ENCODE peak calls at places on chromosomes 11 and 22, in five cellular contexts. G is SK-N-SH, V is K562, Z is GM12891, H is HepG2. D is an unnamed sample.

GRCh38 chr11:71076021-71076420 is 176.4 kb downstream of the SHANK2 start:
- DNase-seq in G (no peak), V (no peak), H (no peak), Z (no peak), D (no peak)

GRCh38 chr11:132685174-132685611 is 847.1 kb downstream of the OPCML start:
- DNase-seq in Z (no peak), G (no peak), H (no peak), V (no peak), D (no peak)

GRCh38 chr11:47466701-47467250 is 17.8 kb upstream of the RAPSN start:
- DNase-seq in V (no peak), H (no peak), Z (no peak), G (peak; percentile 57), D (no peak)

GRCh38 chr11:66035653-66036333 is 9.5 kb upstream of the CATSPER1 start:
- DNase-seq in H (no peak), Z (no peak), V (no peak), G (no peak), D (no peak)

GRCh38 chr11:132670921-132671675 is 861.2 kb downstream of the OPCML start:
- DNase-seq in V (no peak), H (no peak), Z (no peak), G (no peak), D (no peak)

GRCh38 chr11:93519179-93519578 is 24.0 kb downstream of the SMCO4 start:
- DNase-seq in Z (no peak), H (no peak), G (no peak), V (no peak), D (no peak)

GRCh38 chr11:2510626-2511402 is 66.0 kb downstream of the KCNQ1 start:
- DNase-seq in G (peak; percentile 50), V (peak; percentile 1), Z (peak; percentile 16), H (no peak), D (peak; percentile 14)

GRCh38 chr11:16095756-16096155 is 260.6 kb downstream of the SOX6 start:
- DNase-seq in Z (no peak), G (no peak), H (no peak), V (no peak), D (no peak)

GRCh38 chr11:11407065-11407737 is 54.2 kb upstream of the CSNK2A3 start:
- DNase-seq in G (peak; percentile 70), Z (no peak), H (no peak), V (no peak), D (no peak)

GRCh38 chr22:36910461-36910860 is 3.0 kb upstream of the CSF2RB start:
- DNase-seq in G (no peak), H (no peak), Z (no peak), V (no peak), D (no peak)

GRCh38 chr11:116929393-116930090 is 92.1 kb upstream of the APOA1 start:
- DNase-seq in H (peak; percentile 21), G (no peak), V (peak; percentile 15), Z (no peak), D (no peak)

GRCh38 chr22:38657248-38657909 is 941 bp downstream of the CBY1 start:
- DNase-seq in Z (no peak), V (peak; percentile 17), G (peak; percentile 31), H (peak; percentile 13), D (peak; percentile 40)

GRCh38 chr11:6284250-6284649 is 24.6 kb downstream of the CCKBR start:
- DNase-seq in Z (no peak), V (no peak), G (no peak), H (no peak), D (no peak)

GRCh38 chr11:103464420-103464819 is 355.2 kb downstream of the DYNC2H1 start:
- DNase-seq in G (no peak), H (no peak), V (no peak), Z (no peak), D (no peak)

GRCh38 chr11:92596596-92597317 is 372.1 kb downstream of the FAT3 start:
- DNase-seq in V (no peak), Z (no peak), G (no peak), H (no peak), D (no peak)

GRCh38 chr11:34637303-34637702 is 16.4 kb downstream of the EHF start:
- DNase-seq in V (no peak), Z (no peak), G (no peak), H (no peak), D (no peak)

GRCh38 chr11:124837491-124837856 is 27.8 kb upstream of the ROBO3 start:
- DNase-seq in V (peak; percentile 56), G (peak; percentile 70), Z (no peak), H (peak; percentile 58), D (no peak)

GRCh38 chr11:130906616-130907015 is 9.7 kb downstream of the SNX19 start:
- DNase-seq in V (no peak), G (no peak), H (no peak), Z (no peak), D (no peak)

GRCh38 chr11:70828498-70829159 is 423.7 kb downstream of the SHANK2 start:
- DNase-seq in H (no peak), Z (no peak), G (peak; percentile 53), V (no peak), D (no peak)

GRCh38 chr22:50691521-50691920 is 18.9 kb downstream of the SHANK3 start:
- DNase-seq in G (no peak), Z (no peak), V (no peak), H (peak; percentile 33), D (no peak)

GRCh38 chr11:119472186-119472855 is 49.3 kb upstream of the THY1 start:
- DNase-seq in V (no peak), H (peak; percentile 84), Z (no peak), G (no peak), D (no peak)

GRCh38 chr22:40046126-40046525 is 51.4 kb downstream of the FAM83F start:
- DNase-seq in H (no peak), G (no peak), Z (no peak), V (no peak), D (no peak)

GRCh38 chr22:40044102-40044869 is 49.5 kb downstream of the FAM83F start:
- DNase-seq in Z (peak; percentile 85), H (peak; percentile 98), G (peak; percentile 89), V (peak; percentile 99), D (peak; percentile 92)

GRCh38 chr22:40043086-40043485 is 48.3 kb downstream of the FAM83F start:
- DNase-seq in Z (no peak), H (no peak), G (no peak), V (no peak), D (no peak)

GRCh38 chr22:40043793-40044101 is 49.0 kb downstream of the FAM83F start:
- DNase-seq in V (no peak), H (no peak), G (no peak), Z (no peak), D (no peak)

GRCh38 chr22:40044870-40045834 is 50.4 kb downstream of the FAM83F start:
- DNase-seq in H (peak; percentile 20), G (peak; percentile 68), Z (peak; percentile 65), V (peak; percentile 55), D (peak; percentile 71)
- TF ChIP-seq POLR2AphosphoS5 in H (no peak), G (no peak), Z (no peak), V (no peak), D (no peak)

GRCh38 chr11:86234831-86235461 is 9.6 kb upstream of the EED start:
- DNase-seq in G (no peak), H (no peak), Z (no peak), V (no peak), D (no peak)
- TF ChIP-seq TAF1 in G (no peak), H (no peak), Z (no peak), V (no peak), D (no peak)

DNA sequence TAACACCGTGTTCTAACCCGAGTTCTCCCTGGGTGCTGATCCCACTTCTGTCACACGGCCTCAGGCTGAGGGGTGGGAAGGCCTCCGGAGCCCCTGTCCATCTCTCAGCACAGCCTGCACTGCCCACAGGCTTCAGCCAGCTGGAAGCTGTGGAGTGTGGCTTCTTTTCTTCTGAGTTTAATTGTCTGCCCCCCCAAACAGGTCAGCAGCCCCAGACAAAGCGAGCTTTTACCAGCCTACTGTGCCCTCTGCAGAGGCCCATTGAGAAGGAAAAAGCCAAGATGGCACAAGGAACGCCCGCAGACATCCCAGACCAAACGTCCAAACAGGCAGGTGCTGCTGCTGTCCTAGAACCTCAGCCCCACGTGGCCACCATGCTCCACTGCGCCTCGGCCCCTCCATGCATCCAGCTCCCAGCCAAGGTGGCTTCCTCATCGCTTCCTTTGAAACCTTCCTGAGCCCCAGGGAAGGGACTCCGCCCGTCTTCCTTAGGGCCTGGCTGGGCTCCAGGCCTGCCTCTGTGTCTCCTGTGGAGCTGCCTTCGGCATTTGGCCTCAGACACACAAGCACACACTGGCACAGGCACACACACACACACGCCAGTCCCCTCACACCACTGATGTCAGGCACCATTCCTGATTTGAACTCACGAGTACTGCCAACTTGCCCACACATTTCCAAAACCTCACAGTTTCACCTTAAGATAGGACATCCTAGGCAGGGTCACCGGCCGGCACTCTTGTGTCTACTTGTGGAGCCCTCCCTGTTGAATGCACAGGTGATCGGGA is 1.7 kb downstream of the MOB2 start:
- DNase-seq in Z (no peak), H (no peak), G (no peak), V (no peak), D (no peak)
- TF ChIP-seq POLR2AphosphoS5 in Z (no peak), H (no peak), G (no peak), V (no peak), D (no peak)

DNA sequence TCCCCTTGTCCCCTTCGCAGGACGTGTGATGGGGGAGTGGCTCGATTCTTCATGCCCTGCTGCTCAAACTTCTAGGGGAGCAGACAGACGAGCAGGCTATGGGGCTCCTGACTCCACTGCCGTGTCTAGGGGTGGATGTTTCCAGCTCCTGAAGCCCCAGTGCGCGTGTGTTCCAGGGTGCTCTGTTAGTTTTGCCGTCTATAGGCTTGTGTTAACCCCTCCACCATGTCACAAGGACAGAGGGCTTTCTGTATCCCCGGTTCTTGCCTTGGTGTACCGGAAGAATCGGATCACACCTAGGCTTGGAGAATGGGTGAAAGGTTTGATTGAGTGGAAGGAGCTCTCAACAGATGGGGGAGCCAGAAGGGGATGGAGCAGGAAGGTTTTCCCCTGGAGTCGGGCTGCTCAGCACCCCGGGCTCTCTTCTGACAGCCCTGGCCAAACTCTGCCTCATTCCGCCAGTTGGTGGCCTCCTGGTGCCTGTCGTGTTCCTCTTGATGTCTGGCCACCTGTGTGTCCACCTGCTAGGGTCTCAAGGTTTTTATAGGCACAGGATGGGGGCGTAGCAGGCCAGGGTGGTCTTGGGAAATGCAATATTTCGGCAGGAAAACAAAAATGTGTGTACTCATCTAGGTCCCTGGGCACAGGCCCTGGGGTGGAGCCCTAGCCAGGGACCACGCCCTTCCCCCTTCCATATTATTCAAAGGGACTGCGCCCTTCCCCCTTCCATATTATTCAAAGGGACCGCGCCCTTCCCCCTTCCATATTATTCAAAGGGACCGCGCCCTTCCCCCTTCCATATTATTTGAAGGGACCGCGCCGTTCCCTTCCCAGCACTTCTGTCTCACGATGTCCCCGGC is 810.5 kb downstream of the BRD1 start:
- DNase-seq in G (no peak), V (no peak), H (no peak), Z (no peak), D (no peak)
- TF ChIP-seq TAF1 in G (no peak), V (no peak), H (no peak), Z (no peak), D (no peak)

GRCh38 chr11:60951909-60952741 is at the start of gene SLC15A3:
- DNase-seq in V (no peak), G (no peak), Z (peak; percentile 74), H (no peak), D (peak; percentile 69)
- TF ChIP-seq POLR2AphosphoS5 in V (no peak), G (no peak), Z (no peak), H (no peak), D (peak; percentile 63)

D was measured in GM12892.